ENCODE peak calls at places on chromosome 13, in four cellular contexts. Q is pancreas; O is activated CD4-positive, alpha-beta T cell treated with anti-CD3 and anti-CD28 coated beads for 1 hour; P is ovary. R is an unnamed sample.

GRCh38 chr13:79404361-79404760 is 1.7 kb downstream of the RBM26 start:
- DNase-seq in Q (no peak), O (no peak), P (no peak), R (no peak)

GRCh38 chr13:41313659-41314197 is 2.7 kb downstream of the NAA16 start:
- DNase-seq in Q (no peak), O (no peak), P (no peak), R (no peak)

GRCh38 chr13:101979825-101980224 is 422.0 kb downstream of the FGF14 start:
- DNase-seq in Q (no peak), O (no peak), P (no peak), R (no peak)

GRCh38 chr13:99958402-99959126 is 13.0 kb downstream of the ZIC5 start:
- DNase-seq in Q (no peak), O (no peak), P (no peak), R (no peak)

GRCh38 chr13:21435710-21436151 is 23.4 kb downstream of the ZDHHC20 start:
- DNase-seq in Q (peak), O (peak), P (no peak), R (peak)

GRCh38 chr13:63880705-63881104 is 2465.1 kb upstream of the PCDH20 start:
- DNase-seq in Q (no peak), O (no peak), P (no peak), R (no peak)

GRCh38 chr13:48585456-48585840 is 52.6 kb upstream of the RCBTB2 start:
- DNase-seq in Q (no peak), O (no peak), P (no peak), R (no peak)

GRCh38 chr13:69970521-69970920 is 137.1 kb upstream of the ATXN8OS start:
- DNase-seq in Q (no peak), O (no peak), P (no peak), R (no peak)

GRCh38 chr13:97878421-97879375 is 74.8 kb upstream of the IPO5 start:
- DNase-seq in Q (no peak), O (no peak), P (no peak), R (no peak)

GRCh38 chr13:80664930-80665329 is 324.0 kb upstream of the SPRY2 start:
- DNase-seq in Q (no peak), O (no peak), P (no peak), R (no peak)

GRCh38 chr13:35703061-35703460 is 226.6 kb upstream of the MAB21L1 start:
- DNase-seq in Q (no peak), O (no peak), P (no peak), R (no peak)

GRCh38 chr13:106587787-106588186 is 19.9 kb upstream of the ARGLU1 start:
- DNase-seq in Q (no peak), O (no peak), P (no peak), R (no peak)

GRCh38 chr13:44063467-44063866 is 183.8 kb downstream of the LACC1 start:
- DNase-seq in Q (no peak), O (no peak), P (no peak), R (no peak)

GRCh38 chr13:79659161-79659560 is 178.2 kb downstream of the NDFIP2 start:
- DNase-seq in Q (no peak), O (no peak), P (peak), R (peak)

GRCh38 chr13:113837554-113838355 is 26.1 kb downstream of the GAS6 start:
- DNase-seq in Q (peak), O (no peak), P (peak), R (peak)

GRCh38 chr13:95181586-95181985 is 119.7 kb downstream of the ABCC4 start:
- DNase-seq in Q (no peak), O (no peak), P (no peak), R (no peak)

GRCh38 chr13:76350399-76350798 is 535.8 kb downstream of the KCTD12 start:
- DNase-seq in Q (no peak), O (no peak), P (no peak), R (no peak)

GRCh38 chr13:93861818-93862217 is 617.7 kb downstream of the DCT start:
- DNase-seq in Q (no peak), O (no peak), P (no peak), R (peak)

GRCh38 chr13:22212576-22212975 is 541.7 kb downstream of the FGF9 start:
- DNase-seq in Q (no peak), O (no peak), P (no peak), R (no peak)

GRCh38 chr13:106493569-106493968 is 41.9 kb downstream of the EFNB2 start:
- DNase-seq in Q (no peak), O (no peak), P (no peak), R (no peak)

GRCh38 chr13:24270639-24271131 is 38.7 kb upstream of the C1QTNF9 start:
- DNase-seq in Q (peak), O (peak), P (peak), R (peak)

GRCh38 chr13:33169273-33169980 is 116.1 kb downstream of the STARD13 start:
- DNase-seq in Q (no peak), O (no peak), P (no peak), R (no peak)

GRCh38 chr13:49935171-49936084 is 712 bp downstream of the SPRYD7 start:
- DNase-seq in Q (no peak), O (peak), P (no peak), R (peak)

GRCh38 chr13:98184796-98185195 is 7.7 kb upstream of the RNF113B start:
- DNase-seq in Q (no peak), O (no peak), P (no peak), R (no peak)

GRCh38 chr13:96533408-96533807 is 443.5 kb downstream of the HS6ST3 start:
- DNase-seq in Q (no peak), O (no peak), P (no peak), R (no peak)

GRCh38 chr13:113981201-113981605 is 7.3 kb upstream of the C13orf46 start:
- DNase-seq in Q (peak), O (no peak), P (no peak), R (peak)

GRCh38 chr13:79385694-79386093 is 20.4 kb downstream of the RBM26 start:
- DNase-seq in Q (no peak), O (no peak), P (no peak), R (no peak)

GRCh38 chr13:40438022-40438692 is 228.3 kb downstream of the FOXO1 start:
- DNase-seq in Q (no peak), O (no peak), P (no peak), R (no peak)